ENCODE peak calls at places on chromosomes 2 and 18, in six cellular contexts. U is psoas muscle, Z is right lobe of liver, A is kidney, M is Peyer's patch, D is adrenal gland. B is an unnamed sample. For H3K4me1, the result is how much of the 10 kb centered on the place peaks cover.

GRCh38 chr2:112690853-112691390 is 29.9 kb upstream of the NT5DC4 start:
- DNase-seq in A (peak), D (peak), Z (peak), M (peak), U (peak), B (peak)

GRCh38 chr2:30931841-30932407 is 124.7 kb upstream of the CAPN13 start:
- DNase-seq in U (no peak), Z (no peak), A (no peak), M (no peak), D (no peak), B (no peak)

GRCh38 chr18:39751926-39752325 is 2186.3 kb upstream of the CELF4 start:
- DNase-seq in Z (no peak), D (no peak), M (no peak), U (no peak), A (no peak), B (no peak)

GRCh38 chr2:108583903-108584520 is 49.7 kb downstream of the LIMS1 start:
- DNase-seq in U (peak), M (peak), Z (peak), A (no peak), D (peak), B (peak)

GRCh38 chr2:141417246-141417797 is 713.5 kb downstream of the LRP1B start:
- DNase-seq in A (no peak), U (no peak), M (no peak), D (no peak), Z (no peak), B (no peak)

GRCh38 chr2:231299267-231299666 is 96.2 kb upstream of the B3GNT7 start:
- DNase-seq in Z (no peak), M (no peak), D (no peak), U (no peak), A (no peak), B (no peak)

GRCh38 chr2:18299423-18300212 is 260.8 kb downstream of the RDH14 start:
- DNase-seq in A (no peak), M (no peak), Z (no peak), D (peak), U (no peak), B (peak)

GRCh38 chr2:26735883-26736588 is 28.0 kb upstream of the SLC35F6 start:
- DNase-seq in Z (peak), M (no peak), A (peak), U (no peak), D (peak), B (no peak)

GRCh38 chr2:3243804-3244203 is 133.8 kb downstream of the EIPR1 start:
- DNase-seq in Z (no peak), A (no peak), D (no peak), M (no peak), U (no peak), B (no peak)

GRCh38 chr2:20485612-20485926 is 38.7 kb downstream of the RHOB start:
- DNase-seq in D (no peak), A (no peak), Z (no peak), M (no peak), U (no peak), B (no peak)

GRCh38 chr2:18825856-18826255 is 236.5 kb upstream of the NT5C1B start:
- DNase-seq in Z (no peak), U (no peak), M (no peak), D (no peak), A (no peak), B (no peak)

GRCh38 chr2:187612857-187613256 is 58.6 kb upstream of the TFPI start:
- DNase-seq in M (no peak), D (no peak), A (no peak), Z (no peak), U (no peak), B (no peak)
- H3K4me3 ChIP-seq in M (no peak), D (no peak), A (no peak), Z (no peak), U (no peak), B (no peak)

DNA sequence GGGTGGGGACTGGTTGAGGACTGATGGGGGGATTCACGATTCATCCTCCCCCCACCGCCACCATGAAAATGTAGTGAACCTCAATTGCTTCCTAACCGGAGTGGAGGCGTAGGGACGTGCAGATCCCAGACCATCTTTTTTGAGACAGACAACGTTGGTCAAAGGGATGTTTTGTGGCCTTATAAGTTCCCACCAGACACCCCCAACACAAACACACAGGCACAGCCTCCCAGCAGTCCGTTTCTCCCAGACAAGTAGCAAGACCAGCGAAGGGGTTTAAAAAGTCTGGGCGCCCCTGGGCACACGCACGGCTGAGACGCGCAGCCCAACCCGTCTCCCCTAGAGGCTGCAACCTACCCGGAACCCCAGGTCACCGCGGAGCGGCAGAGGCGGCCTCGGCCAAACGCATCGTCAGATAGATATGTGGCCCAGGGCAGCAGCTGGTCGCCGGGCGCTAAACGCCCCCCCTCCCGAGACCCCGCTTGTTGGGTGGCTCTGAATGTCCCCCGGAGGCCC is 1.3 kb downstream of the GBX2 start:
- DNase-seq in Z (no peak), U (no peak), D (no peak), M (no peak), A (no peak), B (no peak)
- H3K4me1 ChIP-seq in Z (under half), U (under half), D (under half), M (half or more), A (under half), B (under half)

DNA sequence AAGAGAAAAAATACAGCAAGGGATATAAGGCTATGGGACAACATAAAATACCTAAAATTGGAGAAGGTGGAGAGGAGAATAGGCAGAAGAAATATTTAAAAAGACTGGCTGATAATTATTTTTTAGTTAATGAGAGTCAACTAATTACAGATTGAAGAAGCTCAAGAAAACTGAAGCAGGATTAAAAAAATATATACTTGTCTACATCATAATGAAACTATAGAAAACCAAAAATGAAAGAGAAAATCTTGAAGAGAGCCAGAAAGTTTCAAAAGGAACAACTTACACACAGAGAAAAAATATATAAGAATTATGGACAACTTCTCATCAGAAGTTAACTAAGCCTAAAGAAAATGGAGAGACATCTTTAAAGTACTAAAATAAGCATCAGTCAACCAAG is 62.9 kb upstream of the APCDD1 start:
- DNase-seq in Z (no peak), U (no peak), A (no peak), D (no peak), M (no peak), B (no peak)
- H3K4me3 ChIP-seq in Z (no peak), U (no peak), A (no peak), D (no peak), M (no peak), B (no peak)

GRCh38 chr2:38099096-38099997 is 23.4 kb upstream of the CYP1B1 start:
- DNase-seq in Z (no peak), D (no peak), U (no peak), M (no peak), A (no peak), B (no peak)
- H3K4me1 ChIP-seq in Z (under half), D (under half), U (under half), M (under half), A (under half), B (under half)

GRCh38 chr2:203708846-203709815 is 2.7 kb downstream of the CD28 start:
- DNase-seq in A (peak), M (no peak), D (no peak), Z (no peak), U (no peak), B (no peak)
- H3K4me3 ChIP-seq in A (no peak), M (no peak), D (no peak), Z (no peak), U (no peak), B (no peak)

GRCh38 chr2:68779595-68779994 is 45.0 kb downstream of the ARHGAP25 start:
- DNase-seq in U (no peak), M (no peak), D (no peak), Z (no peak), A (no peak), B (no peak)

GRCh38 chr2:68784191-68784590 is 49.6 kb downstream of the ARHGAP25 start:
- DNase-seq in A (no peak), D (no peak), M (no peak), U (no peak), Z (no peak), B (no peak)

GRCh38 chr2:68789603-68790002 is 55.0 kb downstream of the ARHGAP25 start:
- DNase-seq in U (no peak), A (no peak), D (no peak), Z (no peak), M (peak), B (no peak)

GRCh38 chr2:68790600-68790999 is 56.0 kb downstream of the ARHGAP25 start:
- DNase-seq in Z (peak), U (no peak), M (no peak), D (no peak), A (no peak), B (no peak)

GRCh38 chr2:68784849-68785248 is 50.2 kb downstream of the ARHGAP25 start:
- DNase-seq in Z (no peak), A (no peak), U (no peak), D (no peak), M (no peak), B (no peak)
- H3K4me1 ChIP-seq in Z (under half), A (under half), U (under half), D (under half), M (under half), B (under half)

GRCh38 chr2:120578576-120579352 is 156.9 kb upstream of the GLI2 start:
- DNase-seq in D (no peak), Z (no peak), M (no peak), U (peak), A (peak), B (no peak)

GRCh38 chr2:120575966-120576365 is 159.7 kb upstream of the GLI2 start:
- DNase-seq in Z (no peak), M (no peak), A (peak), D (no peak), U (no peak), B (no peak)

GRCh38 chr2:120577896-120578295 is 157.8 kb upstream of the GLI2 start:
- DNase-seq in D (no peak), U (peak), M (no peak), A (peak), Z (no peak), B (no peak)

GRCh38 chr2:120574620-120575019 is 161.0 kb upstream of the GLI2 start:
- DNase-seq in A (peak), M (no peak), Z (no peak), D (no peak), U (peak), B (no peak)

DNA sequence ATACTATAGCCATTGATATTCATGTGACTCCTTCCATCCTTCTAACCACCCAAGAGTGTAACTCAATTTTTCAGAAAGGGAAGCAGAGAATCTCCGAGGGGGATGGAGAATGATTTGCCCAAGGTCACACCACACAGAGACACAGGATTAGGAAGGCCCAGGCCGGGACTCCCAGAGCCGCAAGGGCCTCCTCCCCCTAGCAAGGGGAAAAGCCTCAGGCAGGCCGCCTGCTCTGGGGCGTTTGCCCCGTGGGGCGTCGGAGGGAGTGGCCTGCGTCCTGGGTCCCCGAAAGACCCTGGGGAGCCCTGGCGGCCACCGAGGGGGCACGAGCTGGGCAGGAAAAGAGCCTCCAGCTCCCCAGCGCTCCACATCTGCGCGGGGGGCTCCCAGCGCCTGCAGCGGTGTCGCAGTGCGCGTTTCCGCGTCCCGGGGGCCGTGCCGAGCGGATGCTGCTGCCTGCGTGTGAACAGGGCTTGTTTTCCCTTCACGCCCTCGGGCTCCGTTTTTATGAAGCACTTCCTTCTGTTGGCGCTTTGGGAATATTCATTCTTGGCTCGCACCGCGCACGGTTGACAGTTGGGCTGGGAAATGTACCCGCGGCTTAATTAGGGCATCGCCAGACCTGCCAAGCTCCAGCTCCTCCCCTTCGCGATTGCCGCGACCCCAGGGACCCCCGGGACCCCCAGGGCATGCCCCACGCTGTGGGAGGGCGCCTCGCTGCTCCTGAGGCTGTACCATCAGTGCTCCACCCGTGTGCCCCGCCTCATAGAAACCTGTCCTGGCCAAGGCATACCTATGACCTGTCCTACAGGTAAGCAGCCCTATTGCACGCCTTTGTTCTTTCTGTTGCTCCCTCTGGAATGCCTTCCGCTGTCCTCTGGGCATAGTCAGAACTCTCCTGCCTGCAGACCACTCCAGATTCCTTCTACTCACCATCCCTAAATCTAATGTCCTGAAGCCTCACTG is 158.9 kb upstream of the GLI2 start:
- DNase-seq in M (no peak), D (peak), U (peak), Z (no peak), A (peak), B (no peak)
- H3K4me3 ChIP-seq in M (peak), D (no peak), U (peak), Z (no peak), A (no peak), B (no peak)